ENCODE peak calls at places on chromosomes 12 and 14, in four cellular contexts. O is stimulated activated CD4-positive, alpha-beta T cell treated with anti-CD3 and anti-CD28 coated beads, Interleukin-15, amount 100 ng/mL, for 1 hour; B is A549; G is naive thymus-derived CD8-positive, alpha-beta T cell. E is an unnamed sample.

GRCh38 chr12:78186670-78187069 is 356.0 kb downstream of the NAV3 start:
- DNase-seq in B (no peak), O (no peak), G (no peak), E (no peak)

GRCh38 chr12:32027684-32028355 is 68.6 kb downstream of the RESF1 start:
- DNase-seq in O (no peak), B (no peak), G (no peak), E (no peak)

GRCh38 chr14:36430662-36431084 is 89.4 kb downstream of the NKX2-1 start:
- DNase-seq in O (no peak), B (no peak), G (no peak), E (no peak)

GRCh38 chr14:105938959-105939358 is 412.6 kb downstream of the TMEM121 start:
- DNase-seq in O (no peak), B (no peak), G (no peak), E (no peak)

GRCh38 chr12:15545329-15545728 is 223.0 kb downstream of the PTPRO start:
- DNase-seq in O (no peak), G (no peak), B (no peak), E (no peak)

GRCh38 chr12:51827925-51828818 is 20.3 kb downstream of the FIGNL2 start:
- DNase-seq in B (peak), G (peak), O (no peak), E (no peak)

GRCh38 chr12:121300083-121300819 is 3.7 kb upstream of the CAMKK2 start:
- DNase-seq in B (no peak), O (no peak), G (no peak), E (no peak)

GRCh38 chr12:83261998-83262397 is 575.3 kb downstream of the TMTC2 start:
- DNase-seq in O (no peak), B (peak), G (no peak), E (no peak)

GRCh38 chr12:53674977-53675700 is 744 bp downstream of the ATP5MC2 start:
- DNase-seq in G (no peak), B (no peak), O (no peak), E (no peak)

GRCh38 chr12:4535871-4536270 is 2.8 kb upstream of the RAD51AP1 start:
- DNase-seq in G (no peak), O (no peak), B (no peak), E (no peak)

E was measured in activated naive CD4-positive, alpha-beta T cell.